ENCODE peak calls at places on chromosomes 4 and X, in seven cellular contexts. X is IMR-90, J is bronchial epithelial cell, D is cardiac muscle cell, O is endodermal cell, T is PC-3, A is right lobe of liver. S is an unnamed sample.

GRCh38 chr4:43234626-43235025 is 342.1 kb downstream of the GRXCR1 start:
- DNase-seq in J (no peak), O (peak; percentile 52), A (no peak), X (peak; percentile 44), T (no peak), D (no peak), S (no peak)

GRCh38 chrX:2342878-2343277 is 157.9 kb downstream of the DHRSX start:
- DNase-seq in T (no peak), J (no peak), O (no peak), X (peak; percentile 86), A (no peak), D (no peak), S (no peak)

GRCh38 chr4:79181190-79181589 is 144.7 kb downstream of the NAA11 start:
- DNase-seq in T (no peak), X (no peak), D (no peak), O (no peak), A (no peak), J (no peak), S (no peak)

GRCh38 chr4:57219389-57219890 is 109.3 kb upstream of the IGFBP7 start:
- DNase-seq in T (no peak), O (no peak), A (no peak), X (no peak), D (no peak), J (no peak), S (no peak)

GRCh38 chr4:6591781-6592180 is 16.8 kb downstream of the MAN2B2 start:
- DNase-seq in X (no peak), J (no peak), D (no peak), A (no peak), T (no peak), O (no peak), S (no peak)

GRCh38 chr4:66178901-66179300 is 508.6 kb upstream of the EPHA5 start:
- DNase-seq in J (peak; percentile 1), D (no peak), X (no peak), T (peak; percentile 80), O (no peak), A (no peak), S (no peak)

GRCh38 chrX:2370436-2370835 is 130.3 kb downstream of the DHRSX start:
- DNase-seq in D (no peak), O (no peak), X (no peak), T (no peak), A (no peak), J (no peak), S (no peak)

GRCh38 chrX:134604701-134605271 is 53.5 kb downstream of the PLAC1 start:
- DNase-seq in T (peak; percentile 51), J (peak; percentile 26), D (peak; percentile 57), A (no peak), X (peak; percentile 42), O (no peak), S (no peak)

GRCh38 chr4:89836897-89837384 is at the start of gene SNCA:
- DNase-seq in X (peak; percentile 21), A (peak; percentile 58), J (peak; percentile 60), D (peak; percentile 89), O (peak; percentile 95), T (no peak), S (no peak)

GRCh38 chr4:5919044-5919443 is 26.2 kb upstream of the CRMP1 start:
- DNase-seq in O (no peak), A (no peak), X (no peak), D (no peak), T (no peak), J (no peak), S (no peak)

GRCh38 chr4:183906736-183907651 is 1.9 kb downstream of the STOX2 start:
- DNase-seq in T (no peak), A (peak; percentile 28), O (peak; percentile 80), D (peak; percentile 53), X (no peak), J (no peak), S (no peak)

GRCh38 chr4:183908284-183908683 is 3.2 kb downstream of the STOX2 start:
- DNase-seq in X (no peak), A (no peak), J (no peak), D (no peak), T (no peak), O (no peak), S (no peak)

GRCh38 chr4:183905081-183905592 is at the start of gene STOX2:
- DNase-seq in J (peak; percentile 61), X (peak; percentile 55), T (peak; percentile 58), O (peak; percentile 92), A (peak; percentile 88), D (peak; percentile 93), S (no peak)

GRCh38 chr4:183906486-183906735 is 1.3 kb downstream of the STOX2 start:
- DNase-seq in X (no peak), A (no peak), D (no peak), O (peak; percentile 83), J (no peak), T (no peak), S (no peak)

DNA sequence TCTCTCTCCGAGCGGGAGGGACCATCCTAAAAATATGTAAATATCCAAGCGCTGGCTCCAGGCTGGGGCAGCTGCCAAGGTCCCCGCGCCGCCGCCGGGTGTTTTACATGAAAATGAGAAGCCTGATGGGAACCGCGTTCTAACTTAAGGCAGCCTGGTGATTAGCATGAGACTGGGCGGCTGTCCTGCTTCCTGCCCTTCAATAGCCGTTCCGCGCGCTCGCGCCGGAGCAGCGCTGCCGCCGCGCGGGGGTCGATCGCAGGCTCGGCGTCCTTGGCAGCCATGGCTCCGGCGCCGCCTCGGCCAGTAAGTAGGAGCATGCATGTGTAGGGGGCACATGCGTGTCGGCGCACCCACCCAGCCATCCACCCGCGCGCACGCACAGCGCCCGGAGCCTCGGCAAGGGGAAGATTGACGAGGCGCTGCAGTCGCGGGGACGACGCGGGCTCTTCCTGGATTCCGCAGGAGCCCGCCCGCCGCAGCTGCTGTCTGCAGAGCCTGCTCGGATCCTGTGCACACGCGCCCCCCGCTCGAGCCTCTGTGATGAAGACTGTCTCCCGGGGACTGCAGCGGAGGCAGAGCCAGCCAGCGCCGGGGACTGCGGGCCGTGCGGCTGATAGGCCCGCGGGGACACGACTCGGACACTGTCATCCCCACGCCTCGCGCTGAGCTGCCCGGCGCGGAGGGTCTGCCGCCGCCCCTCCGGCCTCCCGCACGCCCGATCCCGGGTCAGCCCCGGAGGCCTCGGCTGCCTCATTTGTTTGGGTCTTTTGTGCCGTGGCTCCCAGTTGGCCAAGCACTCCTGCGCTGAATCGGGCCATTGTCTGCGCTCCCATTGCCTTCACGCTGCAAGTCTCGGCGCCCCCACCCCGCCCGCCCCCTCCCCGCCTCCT is 732 bp downstream of the STOX2 start:
- DNase-seq in O (peak; percentile 94), T (peak; percentile 12), J (peak; percentile 16), A (peak; percentile 56), X (peak; percentile 37), D (peak; percentile 74), S (no peak)
- H3K27me3 ChIP-seq in O (peaks cover 24% of the 10 kb centered on the region), T (peaks cover 23% of the 10 kb centered on the region), J (peaks cover 6% of the 10 kb centered on the region), A (no peaks in the 10 kb centered on the region), X (peaks cover 16% of the 10 kb centered on the region), D (no peaks in the 10 kb centered on the region), S (peaks cover 8% of the 10 kb centered on the region)

GRCh38 chr4:8023696-8024033 is 84.0 kb upstream of the AFAP1 start:
- DNase-seq in X (no peak), J (no peak), T (no peak), A (no peak), D (no peak), O (no peak), S (no peak)
- H3K27me3 ChIP-seq in X (peaks cover 64% of the 10 kb centered on the region), J (peaks cover 2% of the 10 kb centered on the region), T (no peaks in the 10 kb centered on the region), A (no peaks in the 10 kb centered on the region), D (no peaks in the 10 kb centered on the region), O (no peaks in the 10 kb centered on the region), S (no peaks in the 10 kb centered on the region)

DNA sequence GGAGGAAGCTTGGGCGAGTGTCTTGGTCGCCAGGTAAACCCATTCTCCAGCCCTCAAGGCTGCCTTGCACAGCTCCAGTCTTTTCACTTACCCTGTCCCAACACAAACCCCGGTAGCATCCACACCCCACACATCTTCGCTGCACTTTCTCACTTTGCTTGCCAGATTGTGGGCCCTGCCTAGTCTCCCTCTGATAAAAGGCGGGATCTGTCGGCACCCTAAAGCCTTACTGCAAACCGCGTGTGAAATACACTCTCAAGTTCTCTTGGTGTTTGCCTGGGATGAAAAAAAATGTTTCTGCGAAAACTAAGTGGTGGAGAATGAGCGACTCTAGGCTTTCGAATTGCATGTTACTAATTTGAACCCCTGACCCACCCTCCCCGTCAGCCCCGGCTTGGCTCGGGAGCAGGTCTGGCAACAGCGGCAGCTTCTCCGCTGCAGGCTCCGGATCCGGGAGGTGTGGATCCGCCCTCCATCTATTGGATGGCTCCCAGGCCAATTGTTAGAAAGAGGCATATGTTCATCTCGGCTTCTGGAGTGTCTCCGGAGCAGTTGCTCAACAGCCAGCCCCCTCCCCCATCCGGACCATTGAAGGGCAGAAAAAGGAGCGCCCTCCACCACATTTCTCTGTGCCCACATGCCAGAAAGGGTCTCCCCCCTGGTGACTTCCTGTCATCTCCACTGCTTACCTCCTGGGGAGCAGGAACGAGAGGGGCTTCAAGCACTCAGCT is 3.0 kb upstream of the CITED1 start:
- DNase-seq in D (peak; percentile 71), O (peak; percentile 91), A (peak; percentile 54), X (peak; percentile 50), T (peak; percentile 71), J (peak; percentile 40), S (peak; percentile 23)
- H3K27me3 ChIP-seq in D (peaks cover 44% of the 10 kb centered on the region), O (peaks cover 62% of the 10 kb centered on the region), A (no peaks in the 10 kb centered on the region), X (peaks cover 72% of the 10 kb centered on the region), T (peaks cover 24% of the 10 kb centered on the region), J (peaks cover 21% of the 10 kb centered on the region), S (no peaks in the 10 kb centered on the region)

DNA sequence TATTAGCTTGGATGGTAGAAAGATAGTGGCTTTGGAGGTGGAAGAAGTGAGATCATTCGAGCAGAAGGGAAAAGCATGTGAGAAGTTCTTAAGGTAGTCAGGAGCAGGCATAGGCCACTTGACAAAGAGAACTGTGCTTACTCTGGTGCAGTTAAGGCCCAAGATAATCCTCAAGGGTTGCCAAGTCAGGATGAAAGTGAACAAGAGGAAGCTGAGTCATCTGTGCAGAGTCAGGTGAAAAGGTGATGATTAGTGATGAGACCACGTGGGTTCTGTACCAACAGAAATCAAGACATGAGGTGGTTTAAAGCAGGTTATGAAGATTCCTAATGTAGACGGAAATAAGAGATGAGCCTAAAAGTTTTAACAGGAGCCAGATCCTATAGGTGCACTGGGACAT is 369.8 kb downstream of the DTHD1 start:
- DNase-seq in D (no peak), O (no peak), T (no peak), J (peak; percentile 86), A (no peak), X (no peak), S (no peak)
- H3K27me3 ChIP-seq in D (no peaks in the 10 kb centered on the region), O (no peaks in the 10 kb centered on the region), T (no peaks in the 10 kb centered on the region), J (no peaks in the 10 kb centered on the region), A (no peaks in the 10 kb centered on the region), X (no peaks in the 10 kb centered on the region), S (no peaks in the 10 kb centered on the region)

GRCh38 chr4:4845027-4845426 is 14.4 kb upstream of the MSX1 start:
- DNase-seq in T (no peak), J (no peak), O (no peak), A (no peak), X (no peak), D (no peak), S (no peak)
- H3K27me3 ChIP-seq in T (no peaks in the 10 kb centered on the region), J (peaks cover 2% of the 10 kb centered on the region), O (peaks cover 49% of the 10 kb centered on the region), A (no peaks in the 10 kb centered on the region), X (peaks cover 30% of the 10 kb centered on the region), D (no peaks in the 10 kb centered on the region), S (no peaks in the 10 kb centered on the region)

S was measured in Peyer's patch.